ENCODE peak calls at places on chromosomes 16 and 17, in four cellular contexts. M is K562, A is HepG2, L is GM12878. N is an unnamed sample.

GRCh38 chr16:54928016-54928356 is 2.7 kb upstream of the IRX5 start:
- DNase-seq in M (no peak), A (no peak), L (no peak), N (no peak)

GRCh38 chr17:63116228-63116627 is 150.2 kb downstream of the TANC2 start:
- DNase-seq in M (peak; percentile 6), A (peak; percentile 13), L (no peak), N (peak; percentile 56)

GRCh38 chr16:88560722-88561484 is 9.3 kb upstream of the ZC3H18 start:
- DNase-seq in M (peak; percentile 59), A (peak; percentile 44), L (no peak), N (no peak)

GRCh38 chr16:83581082-83581481 is 226.7 kb upstream of the HSBP1 start:
- DNase-seq in M (no peak), A (no peak), L (no peak), N (no peak)

GRCh38 chr17:19713462-19713861 is 2.9 kb downstream of the SLC47A2 start:
- DNase-seq in M (no peak), A (no peak), L (no peak), N (peak; percentile 52)

GRCh38 chr17:78322327-78322857 is 37.5 kb downstream of the SOCS3 start:
- DNase-seq in M (no peak), A (no peak), L (no peak), N (no peak)

GRCh38 chr17:67983289-67983688 is 13.0 kb downstream of the C17orf58 start:
- DNase-seq in M (no peak), A (no peak), L (no peak), N (no peak)

GRCh38 chr17:49210158-49211029 is at the start of the genes ABI3 and GNGT2:
- DNase-seq in M (no peak), A (no peak), L (peak; percentile 92), N (peak; percentile 20)

GRCh38 chr17:49687878-49688491 is 10.1 kb upstream of the SPOP start:
- DNase-seq in M (no peak), A (peak; percentile 58), L (no peak), N (no peak)

GRCh38 chr17:77188084-77189066 is 47.6 kb downstream of the SEC14L1 start:
- DNase-seq in M (no peak), A (peak; percentile 38), L (no peak), N (no peak)

GRCh38 chr17:1074886-1075665 is 78.1 kb downstream of the TIMM22 start:
- DNase-seq in M (no peak), A (no peak), L (no peak), N (no peak)

GRCh38 chr16:54355251-54355650 is 68.7 kb upstream of the IRX3 start:
- DNase-seq in M (no peak), A (no peak), L (no peak), N (no peak)

GRCh38 chr16:53175118-53175517 is 120.3 kb downstream of the CHD9 start:
- DNase-seq in M (no peak), A (no peak), L (no peak), N (no peak)

GRCh38 chr16:86521236-86522197 is 11.2 kb downstream of the FOXF1 start:
- DNase-seq in M (no peak), A (no peak), L (no peak), N (no peak)

GRCh38 chr17:50908860-50909764 is 43.0 kb upstream of the TOB1 start:
- DNase-seq in M (no peak), A (peak; percentile 93), L (no peak), N (no peak)

GRCh38 chr17:71423871-71424546 is 696.8 kb upstream of the SOX9 start:
- DNase-seq in M (no peak), A (no peak), L (no peak), N (no peak)

GRCh38 chr17:32627233-32628008 is 140.6 kb downstream of the CDK5R1 start:
- DNase-seq in M (no peak), A (no peak), L (no peak), N (peak; percentile 13)

GRCh38 chr17:3683054-3683511 is 12.9 kb downstream of the P2RX5 start:
- DNase-seq in M (peak; percentile 74), A (peak; percentile 27), L (peak; percentile 48), N (peak; percentile 90)

GRCh38 chr17:40410082-40410481 is 7.6 kb downstream of the TOP2A start:
- DNase-seq in M (no peak), A (no peak), L (no peak), N (no peak)

DNA sequence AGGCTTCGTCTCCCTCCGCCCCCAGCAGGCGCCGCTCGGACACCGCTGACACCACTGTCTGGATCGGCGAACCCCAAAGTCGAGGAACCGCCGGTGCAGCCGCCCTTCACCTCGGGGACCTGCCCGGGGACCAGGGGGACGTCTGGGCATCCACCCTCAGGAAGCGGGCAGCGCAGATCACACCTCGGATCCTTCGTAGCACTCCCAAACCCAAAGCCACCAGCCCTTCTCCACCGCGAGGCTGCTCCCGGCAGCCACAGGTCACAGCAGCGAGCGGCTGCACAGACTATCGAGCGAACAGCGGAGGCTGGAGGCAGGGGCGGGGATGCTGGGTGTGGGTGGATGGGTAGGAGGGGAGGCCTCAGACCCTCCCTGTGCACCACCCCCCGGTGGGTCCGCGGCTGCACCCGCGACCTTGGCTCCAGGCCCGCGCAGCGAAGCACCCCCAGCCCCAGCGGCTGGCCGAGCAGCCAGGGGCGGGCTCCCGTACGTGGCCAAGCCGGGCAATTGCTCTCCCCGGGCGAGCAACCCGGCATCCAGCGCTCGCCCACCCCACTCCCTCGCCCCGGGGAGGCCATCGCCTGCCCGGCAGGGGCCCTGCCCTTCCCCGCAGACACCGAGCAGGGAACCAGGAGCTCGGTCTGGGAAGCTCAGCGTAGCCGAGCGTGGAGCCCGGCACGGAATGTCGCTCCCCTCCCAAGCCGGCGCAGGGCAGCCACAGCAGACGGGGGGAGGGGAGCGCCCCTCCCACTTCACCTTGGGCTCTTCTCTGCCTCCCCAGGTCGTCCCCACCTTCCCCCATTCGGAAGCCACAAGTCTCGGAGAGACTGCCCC is 1.0 kb downstream of the SDK2 start:
- DNase-seq in M (no peak), A (no peak), L (no peak), N (peak; percentile 85)
- TF ChIP-seq NFIC in M (no peak), A (no peak), L (no peak), N (no peak)

GRCh38 chr17:28686296-28686695 is 24.3 kb downstream of the SUPT6H start:
- DNase-seq in M (no peak), A (no peak), L (no peak), N (no peak)
- TF ChIP-seq NFIC in M (peak; percentile 36), A (no peak), L (no peak), N (no peak)

GRCh38 chr17:73165616-73166404 is 1.0 kb downstream of the SSTR2 start:
- DNase-seq in M (no peak), A (no peak), L (no peak), N (peak; percentile 75)
- TF ChIP-seq NFIC in M (no peak), A (no peak), L (no peak), N (no peak)

GRCh38 chr17:72558971-72559476 is 438.2 kb downstream of the SOX9 start:
- DNase-seq in M (no peak), A (no peak), L (no peak), N (no peak)

GRCh38 chr17:72554508-72554907 is 433.7 kb downstream of the SOX9 start:
- DNase-seq in M (no peak), A (no peak), L (no peak), N (no peak)

GRCh38 chr17:72560303-72561247 is 439.8 kb downstream of the SOX9 start:
- DNase-seq in M (peak; percentile 77), A (peak; percentile 68), L (no peak), N (peak; percentile 88)

GRCh38 chr17:72555052-72555451 is 434.2 kb downstream of the SOX9 start:
- DNase-seq in M (no peak), A (no peak), L (no peak), N (no peak)

DNA sequence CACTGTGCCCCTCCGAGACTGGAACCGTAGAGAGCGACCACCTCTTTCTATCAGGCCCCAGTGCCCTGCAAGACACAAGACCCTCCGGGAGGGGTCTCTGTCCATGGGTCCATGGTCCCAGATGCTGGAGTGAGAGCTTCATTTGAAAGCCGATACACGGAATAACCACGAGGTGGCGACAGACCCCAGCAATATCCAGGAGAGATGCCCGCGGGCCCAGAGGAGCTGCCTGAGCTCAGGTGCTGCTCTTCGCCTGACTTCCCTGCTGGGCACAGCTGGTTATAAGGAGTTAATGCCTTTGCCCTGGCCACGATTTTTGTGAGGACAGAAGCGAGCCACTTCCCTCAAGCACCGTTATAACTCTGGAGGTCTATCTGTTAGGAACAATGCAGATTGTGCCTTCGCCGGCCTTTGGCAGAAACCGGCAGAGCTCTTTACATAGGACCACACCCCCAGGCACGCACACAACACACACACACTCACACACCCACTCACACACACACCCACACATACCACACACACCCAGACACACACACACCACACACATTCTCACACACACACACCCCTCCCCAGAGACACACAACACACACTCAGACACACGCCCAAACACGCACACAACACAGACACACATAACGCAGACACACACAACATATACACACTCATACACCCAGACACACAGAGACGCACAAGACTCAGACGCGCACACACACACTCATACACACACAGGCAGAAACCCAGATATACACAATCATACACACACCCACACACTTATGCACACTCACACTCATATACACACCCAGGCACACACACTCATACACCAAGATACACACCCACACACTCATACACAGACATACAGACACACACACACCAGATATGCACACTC is 436.4 kb downstream of the SOX9 start:
- DNase-seq in M (peak; percentile 73), A (peak; percentile 81), L (no peak), N (peak; percentile 91)
- TF ChIP-seq NFIC in M (no peak), A (no peak), L (no peak), N (no peak)

GRCh38 chr17:57908278-57908677 is 46.9 kb downstream of the CUEDC1 start:
- DNase-seq in M (no peak), A (no peak), L (no peak), N (no peak)

GRCh38 chr17:57909548-57909947 is 45.7 kb downstream of the CUEDC1 start:
- DNase-seq in M (no peak), A (no peak), L (no peak), N (no peak)

GRCh38 chr17:57905875-57906455 is 49.2 kb downstream of the CUEDC1 start:
- DNase-seq in M (no peak), A (no peak), L (peak; percentile 44), N (no peak)

GRCh38 chr17:57903961-57904360 is 51.3 kb downstream of the CUEDC1 start:
- DNase-seq in M (no peak), A (no peak), L (no peak), N (no peak)

GRCh38 chr17:57906910-57907309 is 48.3 kb downstream of the CUEDC1 start:
- DNase-seq in M (no peak), A (peak; percentile 88), L (no peak), N (no peak)
- TF ChIP-seq NFIC in M (no peak), A (no peak), L (no peak), N (no peak)

DNA sequence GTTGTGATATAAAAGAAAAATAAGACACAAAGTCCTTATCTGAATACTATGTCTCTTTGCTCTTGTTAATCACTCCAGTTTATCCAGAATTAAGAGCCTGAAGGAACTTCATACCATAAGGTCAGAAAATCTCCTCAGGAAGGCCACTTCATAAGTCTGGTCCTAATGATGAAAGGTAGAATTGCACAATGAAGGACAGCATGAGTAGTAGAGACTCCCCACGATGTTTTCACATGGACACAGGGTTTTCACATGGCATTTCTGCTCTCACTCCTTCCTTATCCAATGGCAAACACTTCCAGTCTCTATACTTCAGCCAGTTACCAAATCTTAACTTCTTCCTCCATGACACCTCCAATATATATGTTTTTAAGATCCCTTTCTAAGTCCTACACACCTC is 10.2 kb upstream of the C17orf78 start:
- DNase-seq in M (no peak), A (no peak), L (no peak), N (no peak)
- TF ChIP-seq NFIC in M (no peak), A (no peak), L (no peak), N (no peak)